ENCODE peak calls at places on chromosomes 12 and 14, in six cellular contexts. One of them, this sample, is unnamed.
A peak's percentile ranks its signal among the peaks of the same experiment; 100 is the strongest.

GRCh38 chr14:35374273-35374681 is 30.3 kb downstream of the NFKBIA start:
- DNase-seq in tibial nerve: peak; percentile 78
- DNase-seq in IMR-90: peak; percentile 98
- DNase-seq in upper lobe of left lung: no peak
- DNase-seq in H54: peak; percentile 55
- DNase-seq in A549: peak; percentile 85
- DNase-seq in this sample: peak; percentile 82

GRCh38 chr14:104560586-104560945 is 19.0 kb upstream of the C14orf180 start:
- DNase-seq in IMR-90: no peak
- DNase-seq in H54: no peak
- DNase-seq in upper lobe of left lung: peak; percentile 29
- DNase-seq in A549: no peak
- DNase-seq in tibial nerve: no peak
- DNase-seq in this sample: no peak

GRCh38 chr12:106245767-106246166 is 2.1 kb downstream of the CKAP4 start:
- DNase-seq in A549: peak; percentile 64
- DNase-seq in tibial nerve: no peak
- DNase-seq in IMR-90: peak; percentile 54
- DNase-seq in upper lobe of left lung: peak; percentile 81
- DNase-seq in H54: peak; percentile 75
- DNase-seq in this sample: peak; percentile 84

GRCh38 chr14:65073605-65074201 is 28.6 kb downstream of the MAX start:
- DNase-seq in tibial nerve: no peak
- DNase-seq in H54: no peak
- DNase-seq in upper lobe of left lung: no peak
- DNase-seq in A549: no peak
- DNase-seq in IMR-90: no peak
- DNase-seq in this sample: no peak

GRCh38 chr12:132161046-132161781 is 17.0 kb downstream of the NOC4L start:
- DNase-seq in tibial nerve: no peak
- DNase-seq in H54: no peak
- DNase-seq in upper lobe of left lung: no peak
- DNase-seq in A549: no peak
- DNase-seq in IMR-90: peak; percentile 10
- DNase-seq in this sample: no peak

GRCh38 chr12:26841085-26841484 is 8.1 kb upstream of the ITPR2 start:
- DNase-seq in H54: no peak
- DNase-seq in tibial nerve: no peak
- DNase-seq in IMR-90: no peak
- DNase-seq in A549: no peak
- DNase-seq in upper lobe of left lung: no peak
- DNase-seq in this sample: no peak

GRCh38 chr12:1805441-1806081 is 14.8 kb upstream of the LRTM2 start:
- DNase-seq in A549: no peak
- DNase-seq in upper lobe of left lung: peak; percentile 80
- DNase-seq in tibial nerve: no peak
- DNase-seq in IMR-90: no peak
- DNase-seq in H54: no peak
- DNase-seq in this sample: peak; percentile 65

GRCh38 chr12:64395739-64396138 is 5.2 kb upstream of the C12orf56 start:
- DNase-seq in tibial nerve: no peak
- DNase-seq in upper lobe of left lung: no peak
- DNase-seq in H54: no peak
- DNase-seq in A549: no peak
- DNase-seq in IMR-90: peak; percentile 13
- DNase-seq in this sample: no peak

GRCh38 chr12:92145481-92145730 is 240 bp downstream of the BTG1 start:
- DNase-seq in tibial nerve: no peak
- DNase-seq in IMR-90: no peak
- DNase-seq in H54: no peak
- DNase-seq in upper lobe of left lung: no peak
- DNase-seq in A549: no peak
- DNase-seq in this sample: no peak

GRCh38 chr14:93116676-93117200 is 1.0 kb upstream of the ITPK1 start:
- DNase-seq in IMR-90: no peak
- DNase-seq in upper lobe of left lung: no peak
- DNase-seq in H54: no peak
- DNase-seq in tibial nerve: no peak
- DNase-seq in A549: no peak
- DNase-seq in this sample: no peak

GRCh38 chr14:99157246-99157645 is 114.8 kb downstream of the BCL11B start:
- DNase-seq in A549: no peak
- DNase-seq in upper lobe of left lung: no peak
- DNase-seq in H54: no peak
- DNase-seq in tibial nerve: no peak
- DNase-seq in IMR-90: no peak
- DNase-seq in this sample: no peak

GRCh38 chr14:70359076-70359424 is 433 bp downstream of the COX16 start:
- DNase-seq in H54: no peak
- DNase-seq in upper lobe of left lung: no peak
- DNase-seq in IMR-90: no peak
- DNase-seq in A549: no peak
- DNase-seq in tibial nerve: no peak
- DNase-seq in this sample: no peak

GRCh38 chr14:54259821-54260220 is 137.0 kb upstream of the CDKN3 start:
- DNase-seq in upper lobe of left lung: no peak
- DNase-seq in A549: no peak
- DNase-seq in IMR-90: no peak
- DNase-seq in H54: no peak
- DNase-seq in tibial nerve: no peak
- DNase-seq in this sample: no peak

GRCh38 chr12:41485203-41485602 is 297.1 kb downstream of the PDZRN4 start:
- DNase-seq in H54: no peak
- DNase-seq in A549: no peak
- DNase-seq in IMR-90: no peak
- DNase-seq in upper lobe of left lung: no peak
- DNase-seq in tibial nerve: no peak
- DNase-seq in this sample: no peak

DNA sequence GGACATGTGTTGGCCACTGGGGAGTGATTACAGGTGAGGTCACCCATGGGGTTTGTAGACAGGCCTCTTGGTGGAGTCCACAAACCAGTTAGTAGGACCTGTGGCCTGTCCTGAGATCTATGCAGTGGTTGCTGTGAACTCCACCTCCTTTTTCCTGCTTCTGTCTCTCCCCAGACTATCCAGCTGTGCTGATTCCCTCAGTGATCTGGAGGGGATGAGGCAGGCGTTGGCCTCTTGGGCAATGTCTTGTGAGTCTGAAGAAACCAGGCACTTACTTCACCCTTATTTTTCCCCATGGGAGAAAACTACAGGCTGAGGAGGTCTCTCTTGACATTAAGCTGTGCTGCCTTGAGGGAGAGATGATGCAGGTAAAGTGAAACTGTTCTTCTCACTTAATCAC is 257.2 kb upstream of the PRICKLE1 start:
- DNase-seq in H54: no peak
- DNase-seq in tibial nerve: no peak
- DNase-seq in IMR-90: peak; percentile 26
- DNase-seq in A549: no peak
- DNase-seq in upper lobe of left lung: no peak
- DNase-seq in this sample: no peak
- TF ChIP-seq POLR2A in H54: no peak
- TF ChIP-seq POLR2A in tibial nerve: no peak
- TF ChIP-seq POLR2A in IMR-90: no peak
- TF ChIP-seq POLR2A in A549: no peak
- TF ChIP-seq POLR2A in upper lobe of left lung: no peak
- TF ChIP-seq POLR2A in this sample: no peak

DNA sequence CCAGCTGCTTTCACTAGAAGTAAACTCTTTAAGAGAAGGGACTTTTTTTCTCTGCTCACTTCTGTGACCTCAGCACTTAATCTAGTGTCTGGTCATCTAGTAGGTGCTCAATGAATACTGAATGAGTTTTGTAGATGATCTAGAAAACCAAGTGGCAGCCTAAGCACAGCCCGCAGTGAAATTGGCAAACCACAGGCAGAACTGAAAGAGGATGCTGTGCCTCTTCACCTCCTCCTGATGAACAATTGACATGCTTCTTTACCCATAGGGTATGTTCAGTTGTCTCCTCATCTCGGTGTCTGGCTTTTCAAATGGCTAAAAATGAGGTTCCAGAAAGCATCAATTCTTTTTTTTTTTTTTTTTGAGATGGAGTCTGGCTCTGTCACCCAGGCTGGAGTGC is 399.5 kb downstream of the RMST start:
- DNase-seq in H54: no peak
- DNase-seq in IMR-90: no peak
- DNase-seq in tibial nerve: no peak
- DNase-seq in upper lobe of left lung: no peak
- DNase-seq in A549: no peak
- DNase-seq in this sample: no peak
- TF ChIP-seq POLR2A in H54: no peak
- TF ChIP-seq POLR2A in IMR-90: no peak
- TF ChIP-seq POLR2A in tibial nerve: no peak
- TF ChIP-seq POLR2A in upper lobe of left lung: no peak
- TF ChIP-seq POLR2A in A549: no peak
- TF ChIP-seq POLR2A in this sample: no peak

GRCh38 chr14:68816183-68816942 is 23.5 kb upstream of the ZFP36L1 start:
- DNase-seq in A549: peak; percentile 93
- DNase-seq in tibial nerve: peak; percentile 85
- DNase-seq in H54: peak; percentile 76
- DNase-seq in IMR-90: peak; percentile 86
- DNase-seq in upper lobe of left lung: peak; percentile 97
- DNase-seq in this sample: peak; percentile 93
- TF ChIP-seq POLR2A in A549: peak; percentile 48
- TF ChIP-seq POLR2A in tibial nerve: peak; percentile 62
- TF ChIP-seq POLR2A in H54: no peak
- TF ChIP-seq POLR2A in IMR-90: peak; percentile 16
- TF ChIP-seq POLR2A in upper lobe of left lung: no peak
- TF ChIP-seq POLR2A in this sample: no peak

GRCh38 chr12:33437598-33437997 is 2.0 kb downstream of the SYT10 start:
- DNase-seq in H54: no peak
- DNase-seq in A549: no peak
- DNase-seq in upper lobe of left lung: no peak
- DNase-seq in IMR-90: no peak
- DNase-seq in tibial nerve: no peak
- DNase-seq in this sample: no peak

GRCh38 chr12:33438890-33439586 is 581 bp downstream of the SYT10 start:
- DNase-seq in A549: no peak
- DNase-seq in tibial nerve: no peak
- DNase-seq in upper lobe of left lung: peak; percentile 86
- DNase-seq in IMR-90: no peak
- DNase-seq in H54: no peak
- DNase-seq in this sample: no peak

GRCh38 chr12:33438025-33438772 is 1.4 kb downstream of the SYT10 start:
- DNase-seq in H54: no peak
- DNase-seq in A549: no peak
- DNase-seq in IMR-90: no peak
- DNase-seq in tibial nerve: no peak
- DNase-seq in upper lobe of left lung: peak; percentile 51
- DNase-seq in this sample: no peak

GRCh38 chr12:33440477-33440876 is 858 bp upstream of the SYT10 start:
- DNase-seq in H54: no peak
- DNase-seq in tibial nerve: no peak
- DNase-seq in A549: no peak
- DNase-seq in IMR-90: no peak
- DNase-seq in upper lobe of left lung: no peak
- DNase-seq in this sample: no peak

GRCh38 chr12:33439587-33440011 is at the start of gene SYT10:
- DNase-seq in H54: no peak
- DNase-seq in tibial nerve: no peak
- DNase-seq in upper lobe of left lung: peak; percentile 78
- DNase-seq in IMR-90: no peak
- DNase-seq in A549: no peak
- DNase-seq in this sample: no peak
- TF ChIP-seq POLR2A in H54: no peak
- TF ChIP-seq POLR2A in tibial nerve: no peak
- TF ChIP-seq POLR2A in upper lobe of left lung: no peak
- TF ChIP-seq POLR2A in IMR-90: no peak
- TF ChIP-seq POLR2A in A549: no peak
- TF ChIP-seq POLR2A in this sample: no peak

GRCh38 chr14:38873923-38874612 is 229.0 kb downstream of the SEC23A start:
- DNase-seq in A549: no peak
- DNase-seq in IMR-90: no peak
- DNase-seq in upper lobe of left lung: no peak
- DNase-seq in tibial nerve: no peak
- DNase-seq in H54: no peak
- DNase-seq in this sample: no peak
- TF ChIP-seq POLR2A in A549: no peak
- TF ChIP-seq POLR2A in IMR-90: no peak
- TF ChIP-seq POLR2A in upper lobe of left lung: no peak
- TF ChIP-seq POLR2A in tibial nerve: no peak
- TF ChIP-seq POLR2A in H54: no peak
- TF ChIP-seq POLR2A in this sample: no peak

DNA sequence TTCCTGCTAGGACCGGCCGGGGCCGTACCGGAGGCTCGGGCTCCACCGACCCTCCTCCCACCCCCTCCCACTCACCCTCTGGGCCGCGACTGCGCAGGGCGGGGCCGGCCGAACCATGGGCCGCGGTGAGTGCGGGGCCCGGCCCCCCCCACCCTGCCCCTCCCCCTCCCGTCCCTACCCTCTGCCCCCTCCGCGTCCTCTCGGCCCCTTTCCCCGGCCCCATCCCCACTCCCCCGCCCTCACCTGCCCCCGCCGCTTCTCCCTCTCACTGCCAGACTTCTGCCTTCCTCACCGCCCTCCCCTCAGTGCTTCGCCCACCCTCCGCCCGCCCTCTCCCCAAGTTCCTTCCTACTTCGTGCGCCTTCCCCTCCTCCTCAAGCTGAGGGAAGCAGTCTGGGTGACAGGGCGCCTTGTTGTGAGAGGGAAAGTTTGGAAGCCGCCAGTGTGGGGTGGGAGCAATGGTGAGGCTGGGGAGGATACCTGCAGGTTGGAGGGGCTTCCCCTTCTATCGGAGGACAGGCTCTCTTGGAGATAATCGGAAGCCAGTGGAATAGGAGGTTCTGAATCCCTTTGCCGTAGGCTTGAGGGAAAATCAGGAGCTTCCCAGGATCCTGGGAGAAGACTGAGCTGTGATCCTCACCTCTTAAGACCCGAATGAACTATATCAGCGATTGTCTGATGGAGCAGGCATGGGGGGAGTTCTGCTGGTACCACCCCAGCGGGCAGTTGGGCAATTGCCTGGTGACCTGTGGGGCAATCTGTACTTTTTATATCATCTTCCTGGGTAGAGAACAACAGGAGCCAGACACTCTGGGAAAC is 472 bp downstream of the MBD6 start:
- DNase-seq in IMR-90: peak; percentile 49
- DNase-seq in upper lobe of left lung: no peak
- DNase-seq in A549: no peak
- DNase-seq in H54: no peak
- DNase-seq in tibial nerve: peak; percentile 43
- DNase-seq in this sample: peak; percentile 85
- TF ChIP-seq POLR2A in IMR-90: no peak
- TF ChIP-seq POLR2A in upper lobe of left lung: no peak
- TF ChIP-seq POLR2A in A549: peak; percentile 78
- TF ChIP-seq POLR2A in H54: no peak
- TF ChIP-seq POLR2A in tibial nerve: no peak
- TF ChIP-seq POLR2A in this sample: no peak

DNA sequence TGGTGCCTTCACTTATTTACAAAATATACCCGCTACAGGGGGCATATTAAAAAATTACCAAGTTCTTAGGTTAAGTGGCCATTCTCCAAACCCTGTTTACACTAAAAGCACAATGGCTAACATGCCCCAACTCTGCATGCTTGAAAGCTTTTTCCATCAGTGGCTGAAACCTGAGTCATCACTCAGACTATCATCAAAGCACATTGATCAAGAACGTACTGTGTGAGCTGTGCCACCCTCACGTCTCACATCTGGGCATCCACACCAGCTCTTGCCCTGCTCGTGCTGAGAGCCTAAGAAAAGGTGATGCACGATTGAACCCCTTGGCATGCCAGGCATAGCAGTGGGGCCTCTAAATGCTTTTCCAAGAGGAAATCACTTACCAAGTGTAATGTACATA is 13.2 kb downstream of the AQP6 start:
- DNase-seq in A549: no peak
- DNase-seq in upper lobe of left lung: no peak
- DNase-seq in tibial nerve: no peak
- DNase-seq in H54: no peak
- DNase-seq in IMR-90: peak; percentile 35
- DNase-seq in this sample: no peak
- TF ChIP-seq POLR2A in A549: no peak
- TF ChIP-seq POLR2A in upper lobe of left lung: no peak
- TF ChIP-seq POLR2A in tibial nerve: no peak
- TF ChIP-seq POLR2A in H54: no peak
- TF ChIP-seq POLR2A in IMR-90: no peak
- TF ChIP-seq POLR2A in this sample: no peak

This sample was measured in suprapubic skin.